ENCODE peak calls at places on chromosomes 4 and X, in six cellular contexts. N, G, O, I, S and W are unnamed samples.

GRCh38 chr4:177964693-177965168 is 522.5 kb upstream of the AGA start:
- DNase-seq in I (no peak), G (no peak), S (no peak), O (no peak), N (no peak), W (no peak)

GRCh38 chr4:176198316-176198903 is 3.0 kb upstream of the SPATA4 start:
- DNase-seq in G (no peak), O (peak; percentile 58), N (no peak), I (peak; percentile 70), S (no peak), W (no peak)

GRCh38 chr4:53682908-53683307 is 91.6 kb upstream of the LNX1 start:
- DNase-seq in G (no peak), O (no peak), I (no peak), S (no peak), N (no peak), W (no peak)

GRCh38 chrX:110853610-110854009 is 58.0 kb upstream of the CHRDL1 start:
- DNase-seq in O (peak; percentile 50), I (no peak), N (no peak), S (no peak), G (no peak), W (peak; percentile 67)

GRCh38 chrX:2474963-2475726 is 25.6 kb downstream of the DHRSX start:
- DNase-seq in I (no peak), G (no peak), N (no peak), O (no peak), S (no peak), W (no peak)

GRCh38 chr4:26294904-26295303 is 25.9 kb upstream of the RBPJ start:
- DNase-seq in N (no peak), S (no peak), G (no peak), I (no peak), O (no peak), W (no peak)

GRCh38 chr4:123361195-123361861 is 35.3 kb upstream of the SPRY1 start:
- DNase-seq in N (no peak), I (no peak), S (no peak), O (no peak), G (no peak), W (no peak)

GRCh38 chrX:32530802-32531403 is 680.4 kb downstream of the DMD start:
- DNase-seq in G (no peak), S (no peak), N (no peak), O (peak; percentile 16), I (no peak), W (no peak)

GRCh38 chr4:23811045-23811620 is 78.7 kb downstream of the PPARGC1A start:
- DNase-seq in I (no peak), O (no peak), N (no peak), S (no peak), G (no peak), W (no peak)

GRCh38 chrX:130545796-130546195 is 144.0 kb downstream of the RBMX2 start:
- DNase-seq in S (no peak), N (no peak), O (no peak), I (no peak), G (no peak), W (no peak)

GRCh38 chrX:137427813-137428212 is 138.1 kb upstream of the ZIC3 start:
- DNase-seq in S (no peak), N (no peak), I (no peak), O (no peak), G (no peak), W (peak; percentile 79)

GRCh38 chr4:18686338-18687039 is 664.9 kb upstream of the LCORL start:
- DNase-seq in N (no peak), I (no peak), G (no peak), S (no peak), O (no peak), W (no peak)

GRCh38 chrX:50799531-50799961 is 14.4 kb downstream of the SHROOM4 start:
- DNase-seq in N (no peak), S (no peak), O (no peak), I (no peak), G (no peak), W (no peak)

GRCh38 chr4:7359302-7360063 is 75.2 kb downstream of the PSAPL1 start:
- DNase-seq in S (no peak), N (no peak), I (no peak), G (no peak), O (peak; percentile 57), W (peak; percentile 25)

GRCh38 chr4:184763150-184763780 is 29.4 kb upstream of the CENPU start:
- DNase-seq in S (no peak), G (no peak), O (no peak), I (no peak), N (no peak), W (no peak)

GRCh38 chr4:109232666-109233065 is 69.8 kb downstream of the COL25A1 start:
- DNase-seq in G (no peak), N (no peak), I (no peak), O (no peak), S (no peak), W (no peak)

GRCh38 chr4:158796370-158797140 is 27.7 kb downstream of the FNIP2 start:
- DNase-seq in I (no peak), S (no peak), O (no peak), G (no peak), N (no peak), W (peak; percentile 72)

GRCh38 chr4:154807042-154807630 is 26.1 kb downstream of the RBM46 start:
- DNase-seq in N (no peak), O (peak; percentile 20), I (no peak), G (no peak), S (no peak), W (peak; percentile 63)

GRCh38 chr4:77817304-77818076 is 1.7 kb downstream of the CNOT6L start:
- DNase-seq in S (no peak), G (no peak), N (no peak), O (peak; percentile 19), I (no peak), W (peak; percentile 63)

GRCh38 chr4:126961661-126962060 is 671.1 kb upstream of the INTU start:
- DNase-seq in S (no peak), G (no peak), N (no peak), I (no peak), O (no peak), W (no peak)

GRCh38 chrX:124212622-124213021 is 119.8 kb upstream of the TEX13D start:
- DNase-seq in O (no peak), G (no peak), S (no peak), I (no peak), N (no peak), W (no peak)

GRCh38 chr4:148415500-148415899 is 26.7 kb downstream of the NR3C2 start:
- DNase-seq in G (no peak), O (no peak), I (no peak), N (no peak), S (no peak), W (no peak)

GRCh38 chrX:40175416-40176255 is 77.9 kb upstream of the BCOR start:
- DNase-seq in I (peak; percentile 65), G (peak; percentile 70), N (peak; percentile 41), S (peak; percentile 78), O (no peak), W (peak; percentile 92)

GRCh38 chr4:3344596-3344995 is 51.8 kb downstream of the RGS12 start:
- DNase-seq in I (no peak), N (no peak), O (no peak), S (no peak), G (no peak), W (no peak)

GRCh38 chr4:26885912-26886274 is 25.3 kb downstream of the STIM2 start:
- DNase-seq in S (peak; percentile 68), G (no peak), O (no peak), N (no peak), I (no peak), W (no peak)

GRCh38 chr4:7018281-7018680 is 24.9 kb upstream of the TADA2B start:
- DNase-seq in O (no peak), S (no peak), N (no peak), I (no peak), G (no peak), W (peak; percentile 13)

GRCh38 chr4:3820016-3820805 is 54.0 kb downstream of the ADRA2C start:
- DNase-seq in I (no peak), N (no peak), S (no peak), O (no peak), G (no peak), W (peak; percentile 59)

GRCh38 chrX:68719904-68720614 is 72.6 kb downstream of the STARD8 start:
- DNase-seq in G (no peak), I (peak; percentile 24), S (no peak), N (no peak), O (no peak), W (peak; percentile 87)

GRCh38 chrX:116009871-116010710 is 160.5 kb upstream of the AGTR2 start:
- DNase-seq in S (no peak), I (no peak), G (no peak), N (no peak), O (peak; percentile 9), W (no peak)

GRCh38 chr4:36165256-36166005 is 78.9 kb downstream of the ARAP2 start:
- DNase-seq in N (no peak), O (peak; percentile 47), G (no peak), S (no peak), I (no peak), W (no peak)

GRCh38 chrX:1743105-1743504 is 128.2 kb downstream of the ASMT start:
- DNase-seq in I (no peak), S (no peak), N (no peak), G (no peak), O (no peak), W (no peak)